ENCODE peak calls at places on chromosomes 5 and 9, in ten cellular contexts. One of them, this sample, is unnamed.

GRCh38 chr5:66440202-66440680 is 156.0 kb upstream of the MAST4 start:
- DNase-seq in cerebellum: no peak
- DNase-seq in effector memory CD8-positive, alpha-beta T cell: no peak
- DNase-seq in NAMALWA: no peak
- DNase-seq in activated CD4-positive, alpha-beta T cell treated with anti-CD3 and anti-CD28 coated beads for 48 hours: peak; percentile 53
- DNase-seq in left ventricle myocardium superior: no peak
- DNase-seq in right lobe of liver: no peak
- DNase-seq in RCC 7860: peak; percentile 74
- DNase-seq in activated naive CD8-positive, alpha-beta T cell treated with anti-CD3 and anti-CD28 coated beads, Interleukin-2, amount 10 ng/mL, durations not matched to agents 7 days and 5 days: no peak
- DNase-seq in SK-MEL-5: peak; percentile 81
- DNase-seq in this sample: no peak

GRCh38 chr5:16894236-16895057 is 41.6 kb downstream of the MYO10 start:
- DNase-seq in cerebellum: no peak
- DNase-seq in effector memory CD8-positive, alpha-beta T cell: no peak
- DNase-seq in NAMALWA: no peak
- DNase-seq in activated CD4-positive, alpha-beta T cell treated with anti-CD3 and anti-CD28 coated beads for 48 hours: no peak
- DNase-seq in left ventricle myocardium superior: no peak
- DNase-seq in right lobe of liver: no peak
- DNase-seq in RCC 7860: peak; percentile 92
- DNase-seq in activated naive CD8-positive, alpha-beta T cell treated with anti-CD3 and anti-CD28 coated beads, Interleukin-2, amount 10 ng/mL, durations not matched to agents 7 days and 5 days: no peak
- DNase-seq in SK-MEL-5: no peak
- DNase-seq in this sample: peak; percentile 19

GRCh38 chr9:135062254-135062653 is 25.2 kb upstream of the OLFM1 start:
- DNase-seq in cerebellum: no peak
- DNase-seq in effector memory CD8-positive, alpha-beta T cell: no peak
- DNase-seq in NAMALWA: no peak
- DNase-seq in activated CD4-positive, alpha-beta T cell treated with anti-CD3 and anti-CD28 coated beads for 48 hours: no peak
- DNase-seq in left ventricle myocardium superior: no peak
- DNase-seq in right lobe of liver: no peak
- DNase-seq in RCC 7860: no peak
- DNase-seq in activated naive CD8-positive, alpha-beta T cell treated with anti-CD3 and anti-CD28 coated beads, Interleukin-2, amount 10 ng/mL, durations not matched to agents 7 days and 5 days: no peak
- DNase-seq in SK-MEL-5: no peak
- DNase-seq in this sample: no peak

GRCh38 chr9:124869986-124870560 is 8.1 kb downstream of the ARPC5L start:
- DNase-seq in cerebellum: no peak
- DNase-seq in effector memory CD8-positive, alpha-beta T cell: peak; percentile 84
- DNase-seq in NAMALWA: peak; percentile 69
- DNase-seq in activated CD4-positive, alpha-beta T cell treated with anti-CD3 and anti-CD28 coated beads for 48 hours: peak; percentile 94
- DNase-seq in left ventricle myocardium superior: peak; percentile 63
- DNase-seq in right lobe of liver: peak; percentile 63
- DNase-seq in RCC 7860: peak; percentile 24
- DNase-seq in activated naive CD8-positive, alpha-beta T cell treated with anti-CD3 and anti-CD28 coated beads, Interleukin-2, amount 10 ng/mL, durations not matched to agents 7 days and 5 days: peak; percentile 86
- DNase-seq in SK-MEL-5: no peak
- DNase-seq in this sample: no peak

GRCh38 chr5:26519245-26519644 is 519.1 kb downstream of the CDH9 start:
- DNase-seq in cerebellum: no peak
- DNase-seq in effector memory CD8-positive, alpha-beta T cell: no peak
- DNase-seq in NAMALWA: no peak
- DNase-seq in activated CD4-positive, alpha-beta T cell treated with anti-CD3 and anti-CD28 coated beads for 48 hours: no peak
- DNase-seq in left ventricle myocardium superior: no peak
- DNase-seq in right lobe of liver: no peak
- DNase-seq in RCC 7860: no peak
- DNase-seq in activated naive CD8-positive, alpha-beta T cell treated with anti-CD3 and anti-CD28 coated beads, Interleukin-2, amount 10 ng/mL, durations not matched to agents 7 days and 5 days: no peak
- DNase-seq in SK-MEL-5: no peak
- DNase-seq in this sample: no peak

GRCh38 chr5:132477784-132478497 is 12.6 kb downstream of the IRF1 start:
- DNase-seq in cerebellum: no peak
- DNase-seq in effector memory CD8-positive, alpha-beta T cell: no peak
- DNase-seq in NAMALWA: peak; percentile 37
- DNase-seq in activated CD4-positive, alpha-beta T cell treated with anti-CD3 and anti-CD28 coated beads for 48 hours: no peak
- DNase-seq in left ventricle myocardium superior: no peak
- DNase-seq in right lobe of liver: peak; percentile 45
- DNase-seq in RCC 7860: no peak
- DNase-seq in activated naive CD8-positive, alpha-beta T cell treated with anti-CD3 and anti-CD28 coated beads, Interleukin-2, amount 10 ng/mL, durations not matched to agents 7 days and 5 days: peak; percentile 45
- DNase-seq in SK-MEL-5: no peak
- DNase-seq in this sample: no peak

GRCh38 chr5:146302428-146302827 is 36.2 kb upstream of the POU4F3 start:
- DNase-seq in cerebellum: no peak
- DNase-seq in effector memory CD8-positive, alpha-beta T cell: no peak
- DNase-seq in NAMALWA: no peak
- DNase-seq in activated CD4-positive, alpha-beta T cell treated with anti-CD3 and anti-CD28 coated beads for 48 hours: no peak
- DNase-seq in left ventricle myocardium superior: no peak
- DNase-seq in right lobe of liver: no peak
- DNase-seq in RCC 7860: no peak
- DNase-seq in activated naive CD8-positive, alpha-beta T cell treated with anti-CD3 and anti-CD28 coated beads, Interleukin-2, amount 10 ng/mL, durations not matched to agents 7 days and 5 days: no peak
- DNase-seq in SK-MEL-5: no peak
- DNase-seq in this sample: no peak

GRCh38 chr5:172586118-172587060 is 54.7 kb upstream of the NEURL1B start:
- DNase-seq in cerebellum: no peak
- DNase-seq in effector memory CD8-positive, alpha-beta T cell: no peak
- DNase-seq in NAMALWA: no peak
- DNase-seq in activated CD4-positive, alpha-beta T cell treated with anti-CD3 and anti-CD28 coated beads for 48 hours: no peak
- DNase-seq in left ventricle myocardium superior: peak; percentile 52
- DNase-seq in right lobe of liver: no peak
- DNase-seq in RCC 7860: no peak
- DNase-seq in activated naive CD8-positive, alpha-beta T cell treated with anti-CD3 and anti-CD28 coated beads, Interleukin-2, amount 10 ng/mL, durations not matched to agents 7 days and 5 days: no peak
- DNase-seq in SK-MEL-5: no peak
- DNase-seq in this sample: no peak

GRCh38 chr5:91687430-91687829 is 304.3 kb upstream of the ARRDC3 start:
- DNase-seq in cerebellum: no peak
- DNase-seq in effector memory CD8-positive, alpha-beta T cell: no peak
- DNase-seq in NAMALWA: no peak
- DNase-seq in activated CD4-positive, alpha-beta T cell treated with anti-CD3 and anti-CD28 coated beads for 48 hours: no peak
- DNase-seq in left ventricle myocardium superior: no peak
- DNase-seq in right lobe of liver: no peak
- DNase-seq in RCC 7860: no peak
- DNase-seq in activated naive CD8-positive, alpha-beta T cell treated with anti-CD3 and anti-CD28 coated beads, Interleukin-2, amount 10 ng/mL, durations not matched to agents 7 days and 5 days: no peak
- DNase-seq in SK-MEL-5: no peak
- DNase-seq in this sample: no peak

GRCh38 chr9:84121991-84122523 is 141.5 kb downstream of the RMI1 start:
- DNase-seq in cerebellum: no peak
- DNase-seq in effector memory CD8-positive, alpha-beta T cell: no peak
- DNase-seq in NAMALWA: no peak
- DNase-seq in activated CD4-positive, alpha-beta T cell treated with anti-CD3 and anti-CD28 coated beads for 48 hours: no peak
- DNase-seq in left ventricle myocardium superior: no peak
- DNase-seq in right lobe of liver: no peak
- DNase-seq in RCC 7860: no peak
- DNase-seq in activated naive CD8-positive, alpha-beta T cell treated with anti-CD3 and anti-CD28 coated beads, Interleukin-2, amount 10 ng/mL, durations not matched to agents 7 days and 5 days: no peak
- DNase-seq in SK-MEL-5: peak; percentile 53
- DNase-seq in this sample: peak; percentile 53

This sample was measured in NCI-H1105.